ENCODE peak calls at places on chromosomes 11 and 22, in nine cellular contexts. E is stimulated activated CD8-positive, alpha-beta memory T cell treated with anti-CD3 and anti-CD28 coated beads, Interleukin-4, amount 100 ng/mL, for 4 hours; M is stimulated activated CD4-positive, alpha-beta T cell treated with anti-CD3 and anti-CD28 coated beads, TNF-alpha, amount 100 ng/mL, for 48 hours; Y is activated T-cell treated with anti-CD3 and anti-CD28 coated beads, Interleukin-2, amount 50 U/mL, for 1 hour; R is Caki2; Q is activated naive CD8-positive, alpha-beta T cell treated with anti-CD3 and anti-CD28 coated beads, Interleukin-2, amount 10 ng/mL, durations not matched to agents 7 days and 5 days; D is AML-193; I is AG04450; O is activated T-helper 9 cell treated with anti-CD3 and anti-CD28 coated beads, Interleukin-2, amount 50 U/mL, for 16 hours. A is an unnamed sample.

GRCh38 chr22:35032571-35032970 is 33.4 kb upstream of the ISX start:
- DNase-seq in E (no peak), M (no peak), Y (no peak), R (no peak), Q (no peak), D (no peak), I (no peak), O (no peak), A (no peak)

GRCh38 chr11:95152878-95153856 is 63.5 kb downstream of the ENDOD1 start:
- DNase-seq in E (no peak), M (no peak), Y (peak), R (no peak), Q (no peak), D (no peak), I (no peak), O (no peak), A (no peak)

GRCh38 chr22:38566726-38567504 is 3.1 kb downstream of the DMC1 start:
- DNase-seq in E (no peak), M (no peak), Y (no peak), R (no peak), Q (no peak), D (no peak), I (no peak), O (no peak), A (no peak)

GRCh38 chr11:3837793-3838192 is 3.0 kb downstream of the RHOG start:
- DNase-seq in E (no peak), M (no peak), Y (no peak), R (no peak), Q (no peak), D (peak), I (no peak), O (no peak), A (no peak)

GRCh38 chr11:10597877-10598341 is 29.4 kb upstream of the LYVE1 start:
- DNase-seq in E (no peak), M (no peak), Y (no peak), R (no peak), Q (no peak), D (peak), I (no peak), O (no peak), A (no peak)

GRCh38 chr22:44550666-44551491 is 52.8 kb upstream of the RTL6 start:
- DNase-seq in E (no peak), M (peak), Y (no peak), R (peak), Q (no peak), D (no peak), I (peak), O (no peak), A (peak)

GRCh38 chr11:109957000-109957399 is 136.2 kb upstream of the ZC3H12C start:
- DNase-seq in E (no peak), M (no peak), Y (no peak), R (no peak), Q (no peak), D (no peak), I (no peak), O (no peak), A (no peak)

GRCh38 chr11:134497586-134497985 is 85.5 kb upstream of the B3GAT1 start:
- DNase-seq in E (no peak), M (no peak), Y (no peak), R (no peak), Q (peak), D (no peak), I (no peak), O (no peak), A (no peak)

GRCh38 chr22:23714596-23715588 is 24.1 kb downstream of the RGL4 start:
- DNase-seq in E (no peak), M (no peak), Y (no peak), R (no peak), Q (no peak), D (no peak), I (no peak), O (no peak), A (no peak)

GRCh38 chr11:92793189-92793588 is 176.3 kb upstream of the MTNR1B start:
- DNase-seq in E (no peak), M (no peak), Y (no peak), R (no peak), Q (no peak), D (no peak), I (no peak), O (no peak), A (no peak)

GRCh38 chr11:64352099-64353005 is 6.6 kb upstream of the RPS6KA4 start:
- DNase-seq in E (no peak), M (no peak), Y (no peak), R (no peak), Q (no peak), D (no peak), I (no peak), O (no peak), A (no peak)

GRCh38 chr22:39894554-39895092 is 1.1 kb upstream of the ENTHD1 start:
- DNase-seq in E (no peak), M (no peak), Y (no peak), R (no peak), Q (no peak), D (no peak), I (no peak), O (no peak), A (no peak)

GRCh38 chr11:116865696-116866095 is 28.3 kb upstream of the APOA1 start:
- DNase-seq in E (no peak), M (no peak), Y (no peak), R (no peak), Q (no peak), D (no peak), I (no peak), O (no peak), A (no peak)

GRCh38 chr11:85756401-85757200 is 54.3 kb downstream of the SYTL2 start:
- DNase-seq in E (no peak), M (no peak), Y (no peak), R (no peak), Q (no peak), D (no peak), I (no peak), O (no peak), A (no peak)

GRCh38 chr11:13896990-13897353 is 65.6 kb upstream of the SPON1 start:
- DNase-seq in E (no peak), M (no peak), Y (no peak), R (no peak), Q (no peak), D (no peak), I (no peak), O (no peak), A (no peak)

GRCh38 chr11:11486002-11486401 is 133.0 kb upstream of the CSNK2A3 start:
- DNase-seq in E (no peak), M (no peak), Y (no peak), R (no peak), Q (no peak), D (no peak), I (no peak), O (no peak), A (no peak)

GRCh38 chr22:30574095-30574981 is at the start of gene GAL3ST1:
- DNase-seq in E (no peak), M (no peak), Y (no peak), R (no peak), Q (no peak), D (no peak), I (no peak), O (no peak), A (no peak)

GRCh38 chr11:67165595-67165994 is 46.5 kb downstream of the KDM2A start:
- DNase-seq in E (no peak), M (no peak), Y (no peak), R (no peak), Q (no peak), D (no peak), I (no peak), O (no peak), A (no peak)

GRCh38 chr11:19919050-19919561 is 206.5 kb downstream of the NAV2 start:
- DNase-seq in E (no peak), M (no peak), Y (no peak), R (peak), Q (no peak), D (no peak), I (peak), O (no peak), A (peak)

GRCh38 chr11:13260196-13260962 is 17.2 kb upstream of the BMAL1 start:
- DNase-seq in E (no peak), M (no peak), Y (no peak), R (no peak), Q (no peak), D (no peak), I (no peak), O (no peak), A (no peak)

GRCh38 chr11:42647993-42648392 is 663.8 kb upstream of the API5 start:
- DNase-seq in E (no peak), M (no peak), Y (no peak), R (no peak), Q (no peak), D (no peak), I (no peak), O (no peak), A (no peak)

GRCh38 chr11:132715041-132715440 is 817.3 kb downstream of the OPCML start:
- DNase-seq in E (no peak), M (no peak), Y (no peak), R (no peak), Q (no peak), D (no peak), I (no peak), O (no peak), A (peak)

GRCh38 chr22:26766510-26767350 is 109.3 kb downstream of the MIAT start:
- DNase-seq in E (no peak), M (no peak), Y (no peak), R (no peak), Q (peak), D (no peak), I (no peak), O (no peak), A (no peak)

GRCh38 chr11:109247071-109247470 is 174.9 kb upstream of the C11orf87 start:
- DNase-seq in E (no peak), M (no peak), Y (no peak), R (no peak), Q (no peak), D (no peak), I (no peak), O (no peak), A (no peak)

GRCh38 chr11:2943711-2944118 is 14.5 kb upstream of the PHLDA2 start:
- DNase-seq in E (no peak), M (no peak), Y (peak), R (peak), Q (no peak), D (no peak), I (no peak), O (no peak), A (no peak)

GRCh38 chr11:24513837-24514594 is 17.2 kb downstream of the LUZP2 start:
- DNase-seq in E (no peak), M (no peak), Y (no peak), R (peak), Q (no peak), D (no peak), I (no peak), O (no peak), A (no peak)

GRCh38 chr11:119712459-119713360 is 16.3 kb downstream of the NECTIN1 start:
- DNase-seq in E (no peak), M (no peak), Y (no peak), R (no peak), Q (no peak), D (peak), I (no peak), O (no peak), A (no peak)

GRCh38 chr11:110565344-110565684 is 135.6 kb downstream of the FDX1 start:
- DNase-seq in E (no peak), M (no peak), Y (no peak), R (no peak), Q (no peak), D (no peak), I (no peak), O (no peak), A (no peak)

GRCh38 chr11:128549256-128549944 is 38.0 kb downstream of the ETS1 start:
- DNase-seq in E (no peak), M (no peak), Y (no peak), R (no peak), Q (no peak), D (no peak), I (no peak), O (no peak), A (no peak)